ENCODE peak calls at places on chromosomes 5 and 9, in ten cellular contexts. F, W, M, S, O, J, L, H, A and T are unnamed samples.

GRCh38 chr9:112434487-112434886 is 52.1 kb upstream of the KIAA1958 start:
- DNase-seq in O (no peak), H (no peak), L (no peak), S (no peak), W (no peak), A (no peak), F (no peak), M (no peak), J (no peak), T (no peak)

GRCh38 chr9:91037511-91038482 is 236.2 kb downstream of the SYK start:
- DNase-seq in J (peak; percentile 44), F (no peak), M (no peak), A (no peak), W (no peak), O (no peak), L (peak; percentile 89), S (peak; percentile 93), H (peak; percentile 79), T (no peak)

GRCh38 chr9:4734150-4734549 is 6.9 kb downstream of the AK3 start:
- DNase-seq in H (no peak), F (no peak), S (no peak), M (no peak), W (no peak), L (no peak), O (no peak), J (no peak), A (no peak), T (no peak)

GRCh38 chr9:127388037-127388855 is 8.7 kb upstream of the SLC2A8 start:
- DNase-seq in L (no peak), H (peak; percentile 75), M (peak; percentile 66), J (no peak), W (no peak), S (no peak), O (peak; percentile 79), A (no peak), F (no peak), T (peak; percentile 33)

GRCh38 chr9:88738708-88739107 is 203.7 kb downstream of the NXNL2 start:
- DNase-seq in H (no peak), M (no peak), O (no peak), A (no peak), W (no peak), J (no peak), S (no peak), L (no peak), F (no peak), T (no peak)

GRCh38 chr5:66908230-66908629 is 288.4 kb downstream of the CD180 start:
- DNase-seq in W (no peak), S (no peak), A (no peak), J (no peak), L (no peak), F (no peak), M (no peak), O (no peak), H (no peak), T (no peak)

GRCh38 chr9:91789941-91790340 is 160.1 kb downstream of the ROR2 start:
- DNase-seq in W (no peak), H (no peak), M (peak; percentile 18), O (no peak), F (no peak), S (no peak), J (no peak), L (no peak), A (no peak), T (no peak)

GRCh38 chr9:110146371-110146770 is 61.6 kb downstream of the C9orf152 start:
- DNase-seq in S (no peak), W (no peak), L (no peak), M (no peak), F (no peak), A (no peak), H (no peak), O (no peak), J (no peak), T (no peak)

GRCh38 chr9:130698514-130698913 is 4.9 kb downstream of the EXOSC2 start:
- DNase-seq in M (no peak), O (no peak), W (no peak), S (no peak), L (no peak), J (no peak), A (no peak), F (no peak), H (no peak), T (no peak)

GRCh38 chr9:130696996-130697395 is 3.4 kb downstream of the EXOSC2 start:
- DNase-seq in S (no peak), J (no peak), A (no peak), F (no peak), L (no peak), O (no peak), H (no peak), W (no peak), M (peak; percentile 0), T (no peak)

GRCh38 chr9:130696139-130696650 is 2.6 kb downstream of the EXOSC2 start:
- DNase-seq in H (no peak), A (no peak), S (no peak), M (no peak), W (no peak), J (no peak), L (no peak), F (no peak), O (no peak), T (no peak)

GRCh38 chr9:130699047-130699446 is 5.5 kb downstream of the EXOSC2 start:
- DNase-seq in A (no peak), H (no peak), W (no peak), O (no peak), S (no peak), J (no peak), M (no peak), L (no peak), F (no peak), T (no peak)

GRCh38 chr9:130701059-130702022 is 7.8 kb downstream of the EXOSC2 start:
- DNase-seq in H (peak; percentile 85), S (peak; percentile 84), O (no peak), L (peak; percentile 80), M (peak; percentile 88), J (peak; percentile 51), F (no peak), W (peak; percentile 91), A (no peak), T (no peak)
- TF ChIP-seq POLR2AphosphoS5 in H (no peak), S (no peak), O (no peak), L (no peak), M (no peak), J (no peak), F (no peak), W (no peak), A (no peak), T (no peak)

DNA sequence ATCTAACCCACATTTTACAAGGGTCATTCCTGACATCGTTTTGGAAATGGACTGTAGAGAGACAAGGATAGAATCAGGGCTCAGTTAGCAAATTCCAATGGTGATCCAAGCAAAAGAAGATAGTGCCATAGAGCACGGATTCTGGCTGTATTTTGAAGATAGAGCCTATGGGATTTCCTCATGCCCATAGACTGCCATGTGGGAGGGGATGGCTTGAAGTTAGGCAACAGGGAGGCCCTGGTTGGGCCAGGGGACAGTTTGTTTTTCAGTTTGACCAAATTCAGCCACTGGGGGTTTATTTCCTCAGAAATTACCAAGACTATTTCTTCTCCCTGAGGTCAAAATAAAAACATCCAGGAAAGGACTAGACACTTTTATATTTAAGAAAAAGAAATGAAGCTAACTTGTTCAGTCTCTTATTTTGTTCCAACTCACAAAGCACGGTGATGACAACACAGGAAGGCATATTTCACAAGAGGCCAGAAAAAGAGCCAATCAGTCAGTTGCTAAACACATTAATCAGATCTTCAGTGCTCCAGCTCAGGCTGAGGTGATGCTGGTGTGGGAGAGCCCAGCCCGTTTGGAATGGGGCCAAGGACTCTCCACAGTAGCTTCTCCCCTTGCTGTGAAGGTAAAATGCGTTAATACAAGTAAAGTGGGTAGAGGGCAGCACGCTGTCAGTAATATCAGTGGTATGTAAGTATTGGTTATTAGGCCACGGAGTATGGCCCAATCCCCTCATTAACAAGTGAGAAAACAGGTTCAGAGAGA is 4.4 kb upstream of the DCTN4 start:
- DNase-seq in J (no peak), W (no peak), F (no peak), S (no peak), M (no peak), H (peak; percentile 35), L (peak; percentile 79), O (no peak), A (no peak), T (no peak)
- TF ChIP-seq POLR2AphosphoS5 in J (peak; percentile 77), W (no peak), F (peak; percentile 51), S (no peak), M (peak; percentile 71), H (no peak), L (no peak), O (no peak), A (no peak), T (no peak)

GRCh38 chr9:129213551-129213950 is 35.5 kb upstream of the IER5L start:
- DNase-seq in W (no peak), O (no peak), A (no peak), F (no peak), J (no peak), M (no peak), H (no peak), S (no peak), L (no peak), T (no peak)

GRCh38 chr9:129210125-129210524 is 32.1 kb upstream of the IER5L start:
- DNase-seq in M (no peak), A (no peak), F (no peak), L (no peak), S (no peak), W (no peak), H (no peak), O (no peak), J (no peak), T (no peak)

GRCh38 chr9:129209109-129209508 is 31.0 kb upstream of the IER5L start:
- DNase-seq in A (no peak), F (no peak), M (no peak), W (peak; percentile 62), L (no peak), H (no peak), J (no peak), S (no peak), O (no peak), T (no peak)

GRCh38 chr9:129209580-129209979 is 31.5 kb upstream of the IER5L start:
- DNase-seq in M (no peak), O (no peak), L (no peak), W (peak; percentile 67), F (no peak), H (no peak), S (no peak), A (no peak), J (no peak), T (no peak)

DNA sequence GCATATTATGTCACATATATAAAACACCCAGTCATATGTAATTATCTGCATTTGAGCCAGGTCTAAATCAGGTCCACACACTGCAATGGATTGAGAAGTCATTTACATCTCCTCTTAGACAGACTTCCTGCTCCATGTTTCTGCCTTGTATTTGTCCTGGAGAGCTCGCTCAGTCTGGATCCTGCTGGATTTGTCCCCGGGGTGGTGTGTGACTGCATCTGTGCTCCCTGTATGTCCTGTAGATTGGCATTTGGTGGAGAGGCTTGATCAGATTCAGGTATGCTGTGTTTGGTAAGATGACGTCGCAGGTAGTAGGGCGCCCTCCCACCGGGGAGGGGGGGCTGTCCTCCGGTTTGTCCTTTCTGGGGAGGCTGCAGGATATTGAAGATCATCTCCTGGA is 33.6 kb upstream of the IER5L start:
- DNase-seq in W (peak; percentile 36), M (no peak), S (no peak), L (no peak), O (no peak), J (no peak), H (no peak), A (no peak), F (no peak), T (no peak)
- TF ChIP-seq POLR2AphosphoS5 in W (no peak), M (no peak), S (no peak), L (no peak), O (no peak), J (no peak), H (no peak), A (no peak), F (no peak), T (no peak)

DNA sequence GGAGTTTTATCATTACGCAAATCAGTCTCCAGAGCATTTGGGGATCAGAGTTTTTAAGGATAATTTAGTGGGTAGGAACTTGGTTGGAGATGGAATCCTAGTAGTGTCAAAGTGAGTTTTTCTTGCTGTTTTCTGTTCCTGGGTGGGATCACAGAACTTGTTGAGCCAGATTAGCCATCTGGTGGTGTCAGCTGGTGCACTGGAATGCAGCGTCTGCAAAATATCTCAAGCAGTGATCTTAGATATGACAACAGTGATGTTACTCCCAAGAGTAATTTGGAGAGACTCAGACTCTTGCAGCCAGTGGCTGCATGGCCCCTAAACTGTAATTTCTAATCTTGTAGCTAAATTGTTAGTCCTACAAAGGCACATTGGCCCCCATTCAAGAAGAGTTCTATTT is 1257.8 kb downstream of the MAT2B start:
- DNase-seq in F (no peak), L (no peak), W (no peak), A (no peak), O (no peak), J (no peak), M (no peak), H (no peak), S (no peak), T (no peak)
- TF ChIP-seq POLR2AphosphoS5 in F (no peak), L (no peak), W (no peak), A (no peak), O (no peak), J (no peak), M (no peak), H (no peak), S (no peak), T (no peak)